ENCODE peak calls at places on chromosomes 16 and 17, in seven cellular contexts. M is HT1080, A is mesendoderm, C is substantia nigra, N is GM20000, T is mucosa of gallbladder, R is heart left ventricle. Z is an unnamed sample.

GRCh38 chr17:76841776-76842405 is 26.3 kb upstream of the MGAT5B start:
- DNase-seq in M (no peak), A (peak; percentile 74), N (no peak), T (no peak), R (no peak), C (no peak), Z (no peak)

GRCh38 chr16:29959293-29959692 is 2.6 kb upstream of the TMEM219 start:
- DNase-seq in A (no peak), T (no peak), M (no peak), N (no peak), C (no peak), R (no peak), Z (no peak)

GRCh38 chr17:66192378-66192687 is 400 bp upstream of the CEP112 start:
- DNase-seq in M (no peak), A (no peak), C (no peak), R (no peak), N (no peak), T (no peak), Z (no peak)

GRCh38 chr17:32503251-32504165 is 16.7 kb downstream of the CDK5R1 start:
- DNase-seq in M (peak; percentile 39), R (no peak), A (no peak), C (no peak), N (peak; percentile 84), T (no peak), Z (no peak)

GRCh38 chr17:62188713-62189112 is 123.6 kb upstream of the MED13 start:
- DNase-seq in M (no peak), R (no peak), A (no peak), T (peak; percentile 59), C (no peak), N (no peak), Z (no peak)

GRCh38 chr16:67462279-67462655 is 18.7 kb downstream of the ATP6V0D1 start:
- DNase-seq in T (no peak), A (no peak), R (no peak), N (no peak), C (no peak), M (no peak), Z (no peak)

GRCh38 chr17:80898706-80899105 is 92.9 kb upstream of the CHMP6 start:
- DNase-seq in C (no peak), N (no peak), A (no peak), M (no peak), R (no peak), T (no peak), Z (no peak)

GRCh38 chr17:2171725-2172446 is 117.0 kb downstream of the HIC1 start:
- DNase-seq in M (peak; percentile 88), C (peak; percentile 31), T (peak; percentile 80), R (peak; percentile 75), A (peak; percentile 66), N (no peak), Z (no peak)

GRCh38 chr17:32558328-32558955 is 71.6 kb downstream of the CDK5R1 start:
- DNase-seq in C (no peak), N (no peak), A (no peak), R (no peak), T (no peak), M (no peak), Z (no peak)

GRCh38 chr16:82092711-82093110 is 57.7 kb downstream of the HSD17B2 start:
- DNase-seq in A (peak; percentile 32), R (no peak), C (no peak), N (no peak), T (no peak), M (peak; percentile 62), Z (no peak)

GRCh38 chr16:76885776-76886175 is 305.2 kb upstream of the MON1B start:
- DNase-seq in R (no peak), C (no peak), A (no peak), N (no peak), M (no peak), T (no peak), Z (no peak)

GRCh38 chr17:21202512-21202911 is 11.4 kb downstream of the TMEM11 start:
- DNase-seq in T (no peak), M (no peak), N (no peak), A (no peak), R (no peak), C (no peak), Z (no peak)

GRCh38 chr16:11792404-11793260 is 4.4 kb downstream of the ZC3H7A start:
- DNase-seq in N (no peak), C (no peak), A (no peak), T (no peak), M (no peak), R (peak; percentile 27), Z (no peak)

GRCh38 chr17:17403899-17404576 is 72.8 kb upstream of the MED9 start:
- DNase-seq in M (no peak), T (no peak), R (no peak), C (no peak), A (no peak), N (no peak), Z (peak; percentile 20)

GRCh38 chr17:2189231-2189630 is 114.4 kb downstream of the SMG6 start:
- DNase-seq in A (no peak), T (no peak), M (no peak), C (no peak), R (no peak), N (no peak), Z (no peak)

GRCh38 chr17:40323731-40324650 is 15.0 kb downstream of the RARA start:
- DNase-seq in A (no peak), C (no peak), N (no peak), M (peak; percentile 72), T (no peak), R (peak; percentile 81), Z (peak; percentile 72)

GRCh38 chr16:23957287-23957686 is 121.5 kb downstream of the PRKCB start:
- DNase-seq in A (no peak), C (no peak), M (no peak), N (no peak), R (no peak), T (no peak), Z (no peak)

GRCh38 chr16:51556694-51557327 is 405.7 kb upstream of the SALL1 start:
- DNase-seq in C (no peak), M (peak; percentile 88), N (no peak), A (no peak), T (no peak), R (no peak), Z (no peak)

GRCh38 chr17:71455219-71455618 is 665.6 kb upstream of the SOX9 start:
- DNase-seq in N (no peak), T (no peak), A (no peak), M (no peak), R (no peak), C (no peak), Z (no peak)